ENCODE peak calls at places on chromosomes 13 and 19, in seven cellular contexts. One of them, this sample, is unnamed.

GRCh38 chr13:109809216-109809890 is 23.0 kb upstream of the IRS2 start:
- DNase-seq in ovary: no peak
- DNase-seq in transverse colon: no peak
- DNase-seq in ascending aorta: no peak
- DNase-seq in tibial artery: no peak
- DNase-seq in effector memory CD4-positive, alpha-beta T cell: no peak
- DNase-seq in tibial nerve: no peak
- DNase-seq in this sample: no peak

GRCh38 chr13:79481685-79482052 is 714 bp downstream of the NDFIP2 start:
- DNase-seq in tibial artery: no peak
- DNase-seq in transverse colon: peak; percentile 44
- DNase-seq in ovary: no peak
- DNase-seq in tibial nerve: no peak
- DNase-seq in effector memory CD4-positive, alpha-beta T cell: peak; percentile 46
- DNase-seq in ascending aorta: no peak
- DNase-seq in this sample: no peak

GRCh38 chr13:113493315-113493951 is 2.9 kb upstream of the DCUN1D2 start:
- DNase-seq in ovary: no peak
- DNase-seq in ascending aorta: no peak
- DNase-seq in transverse colon: no peak
- DNase-seq in tibial artery: no peak
- DNase-seq in effector memory CD4-positive, alpha-beta T cell: no peak
- DNase-seq in tibial nerve: no peak
- DNase-seq in this sample: no peak

GRCh38 chr19:10764340-10764894 is 46.5 kb downstream of the DNM2 start:
- DNase-seq in transverse colon: peak; percentile 89
- DNase-seq in effector memory CD4-positive, alpha-beta T cell: no peak
- DNase-seq in ovary: no peak
- DNase-seq in ascending aorta: no peak
- DNase-seq in tibial nerve: no peak
- DNase-seq in tibial artery: no peak
- DNase-seq in this sample: no peak

GRCh38 chr13:77698211-77699058 is 948 bp downstream of the SLAIN1 start:
- DNase-seq in effector memory CD4-positive, alpha-beta T cell: peak; percentile 9
- DNase-seq in transverse colon: peak; percentile 44
- DNase-seq in tibial artery: peak; percentile 66
- DNase-seq in tibial nerve: peak; percentile 8
- DNase-seq in ascending aorta: no peak
- DNase-seq in ovary: peak; percentile 25
- DNase-seq in this sample: peak; percentile 16

GRCh38 chr13:75333103-75333502 is 148.9 kb downstream of the TBC1D4 start:
- DNase-seq in ovary: no peak
- DNase-seq in ascending aorta: no peak
- DNase-seq in effector memory CD4-positive, alpha-beta T cell: no peak
- DNase-seq in tibial nerve: no peak
- DNase-seq in tibial artery: no peak
- DNase-seq in transverse colon: no peak
- DNase-seq in this sample: no peak

GRCh38 chr13:59689057-59689456 is 474.7 kb downstream of the DIAPH3 start:
- DNase-seq in tibial artery: no peak
- DNase-seq in tibial nerve: no peak
- DNase-seq in transverse colon: no peak
- DNase-seq in ovary: no peak
- DNase-seq in ascending aorta: no peak
- DNase-seq in effector memory CD4-positive, alpha-beta T cell: no peak
- DNase-seq in this sample: no peak

GRCh38 chr19:55398200-55398947 is 9.2 kb downstream of the UBE2S start:
- DNase-seq in ascending aorta: no peak
- DNase-seq in transverse colon: no peak
- DNase-seq in effector memory CD4-positive, alpha-beta T cell: no peak
- DNase-seq in tibial nerve: no peak
- DNase-seq in ovary: no peak
- DNase-seq in tibial artery: no peak
- DNase-seq in this sample: no peak

GRCh38 chr13:113667771-113668490 is 912 bp downstream of the GRK1 start:
- DNase-seq in ovary: peak; percentile 7
- DNase-seq in tibial nerve: no peak
- DNase-seq in ascending aorta: no peak
- DNase-seq in transverse colon: peak; percentile 4
- DNase-seq in tibial artery: peak; percentile 59
- DNase-seq in effector memory CD4-positive, alpha-beta T cell: no peak
- DNase-seq in this sample: peak; percentile 13

DNA sequence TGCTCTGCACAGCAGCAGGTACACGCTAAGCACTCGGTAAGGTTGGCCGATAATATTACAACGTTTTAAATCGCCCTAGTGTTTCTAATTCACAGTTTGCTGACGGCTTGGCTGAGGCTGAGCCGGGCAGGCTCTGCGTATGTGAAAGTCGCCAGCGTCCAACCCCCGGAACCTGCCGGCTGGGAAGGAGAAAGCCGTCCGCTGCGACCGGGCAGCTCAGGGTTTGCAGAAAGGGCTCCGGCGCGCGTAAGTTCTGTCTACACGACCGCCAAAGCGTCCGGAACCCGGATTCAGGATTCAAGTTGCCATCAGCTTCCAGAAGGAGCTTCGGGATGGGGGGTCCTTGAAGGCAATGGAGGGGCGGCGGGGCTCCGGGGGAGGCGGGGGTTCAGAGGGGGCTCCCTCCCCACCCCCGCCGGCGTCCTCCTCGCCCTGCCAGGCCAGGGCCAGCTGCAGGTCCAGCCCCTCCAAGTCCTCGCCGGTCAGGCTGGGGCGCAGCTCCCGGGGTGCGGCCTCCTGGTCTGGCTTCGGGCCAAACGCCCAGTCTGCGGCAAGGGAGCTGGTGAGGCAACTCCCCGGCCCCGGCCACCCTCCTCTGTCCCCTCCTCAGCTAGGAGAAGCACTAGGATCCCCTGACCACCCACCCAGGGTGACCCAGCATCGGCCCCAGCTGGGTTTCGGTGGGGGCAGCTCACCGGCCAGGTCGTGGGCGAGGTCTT is 575 bp downstream of the SMIM44 start:
- DNase-seq in tibial nerve: no peak
- DNase-seq in ovary: no peak
- DNase-seq in effector memory CD4-positive, alpha-beta T cell: no peak
- DNase-seq in tibial artery: no peak
- DNase-seq in ascending aorta: no peak
- DNase-seq in transverse colon: peak; percentile 77
- DNase-seq in this sample: no peak
- H3K4me3 ChIP-seq in tibial nerve: no peak overlapping the region
- H3K4me3 ChIP-seq in ovary: no peak overlapping the region
- H3K4me3 ChIP-seq in effector memory CD4-positive, alpha-beta T cell: no peak overlapping the region
- H3K4me3 ChIP-seq in tibial artery: no peak overlapping the region
- H3K4me3 ChIP-seq in ascending aorta: no peak overlapping the region
- H3K4me3 ChIP-seq in transverse colon: no peak overlapping the region
- H3K4me3 ChIP-seq in this sample: no peak overlapping the region

GRCh38 chr19:41862445-41862986 is 2.5 kb downstream of the RPS19 start:
- DNase-seq in ascending aorta: no peak
- DNase-seq in transverse colon: no peak
- DNase-seq in tibial nerve: no peak
- DNase-seq in tibial artery: no peak
- DNase-seq in effector memory CD4-positive, alpha-beta T cell: no peak
- DNase-seq in ovary: no peak
- DNase-seq in this sample: no peak

GRCh38 chr19:41861098-41861768 is 1.2 kb downstream of the RPS19 start:
- DNase-seq in ascending aorta: no peak
- DNase-seq in effector memory CD4-positive, alpha-beta T cell: no peak
- DNase-seq in tibial nerve: no peak
- DNase-seq in tibial artery: no peak
- DNase-seq in transverse colon: no peak
- DNase-seq in ovary: no peak
- DNase-seq in this sample: no peak

GRCh38 chr19:41860419-41861097 is 503 bp downstream of the RPS19 start:
- DNase-seq in transverse colon: no peak
- DNase-seq in tibial artery: no peak
- DNase-seq in tibial nerve: no peak
- DNase-seq in ascending aorta: no peak
- DNase-seq in effector memory CD4-positive, alpha-beta T cell: no peak
- DNase-seq in ovary: no peak
- DNase-seq in this sample: no peak

GRCh38 chr19:41863209-41863931 is 3.3 kb downstream of the RPS19 start:
- DNase-seq in tibial nerve: no peak
- DNase-seq in tibial artery: no peak
- DNase-seq in effector memory CD4-positive, alpha-beta T cell: no peak
- DNase-seq in ovary: no peak
- DNase-seq in ascending aorta: no peak
- DNase-seq in transverse colon: no peak
- DNase-seq in this sample: no peak

GRCh38 chr19:41861846-41862245 is 1.8 kb downstream of the RPS19 start:
- DNase-seq in ovary: no peak
- DNase-seq in ascending aorta: no peak
- DNase-seq in tibial artery: no peak
- DNase-seq in tibial nerve: no peak
- DNase-seq in effector memory CD4-positive, alpha-beta T cell: no peak
- DNase-seq in transverse colon: no peak
- DNase-seq in this sample: no peak
- H3K27ac ChIP-seq in ovary: no peak overlapping the region
- H3K27ac ChIP-seq in ascending aorta: no peak overlapping the region
- H3K27ac ChIP-seq in tibial artery: no peak overlapping the region
- H3K27ac ChIP-seq in tibial nerve: no peak overlapping the region
- H3K27ac ChIP-seq in effector memory CD4-positive, alpha-beta T cell: peak overlapping the region; percentile 90
- H3K27ac ChIP-seq in transverse colon: no peak overlapping the region
- H3K27ac ChIP-seq in this sample: no peak overlapping the region

GRCh38 chr13:98975822-98976261 is 2.0 kb downstream of the DOCK9 start:
- DNase-seq in ovary: no peak
- DNase-seq in transverse colon: no peak
- DNase-seq in ascending aorta: no peak
- DNase-seq in tibial artery: no peak
- DNase-seq in tibial nerve: no peak
- DNase-seq in effector memory CD4-positive, alpha-beta T cell: no peak
- DNase-seq in this sample: no peak

GRCh38 chr13:98978280-98978679 is 416 bp upstream of the DOCK9 start:
- DNase-seq in tibial artery: no peak
- DNase-seq in ascending aorta: no peak
- DNase-seq in ovary: no peak
- DNase-seq in tibial nerve: no peak
- DNase-seq in effector memory CD4-positive, alpha-beta T cell: no peak
- DNase-seq in transverse colon: no peak
- DNase-seq in this sample: no peak

GRCh38 chr13:98976941-98977340 is 923 bp downstream of the DOCK9 start:
- DNase-seq in ascending aorta: no peak
- DNase-seq in transverse colon: no peak
- DNase-seq in tibial artery: no peak
- DNase-seq in tibial nerve: no peak
- DNase-seq in effector memory CD4-positive, alpha-beta T cell: no peak
- DNase-seq in ovary: no peak
- DNase-seq in this sample: no peak

GRCh38 chr13:98977568-98978270 is at the start of gene DOCK9:
- DNase-seq in tibial artery: no peak
- DNase-seq in ascending aorta: no peak
- DNase-seq in ovary: peak; percentile 52
- DNase-seq in tibial nerve: peak; percentile 53
- DNase-seq in effector memory CD4-positive, alpha-beta T cell: no peak
- DNase-seq in transverse colon: peak; percentile 34
- DNase-seq in this sample: peak; percentile 54

DNA sequence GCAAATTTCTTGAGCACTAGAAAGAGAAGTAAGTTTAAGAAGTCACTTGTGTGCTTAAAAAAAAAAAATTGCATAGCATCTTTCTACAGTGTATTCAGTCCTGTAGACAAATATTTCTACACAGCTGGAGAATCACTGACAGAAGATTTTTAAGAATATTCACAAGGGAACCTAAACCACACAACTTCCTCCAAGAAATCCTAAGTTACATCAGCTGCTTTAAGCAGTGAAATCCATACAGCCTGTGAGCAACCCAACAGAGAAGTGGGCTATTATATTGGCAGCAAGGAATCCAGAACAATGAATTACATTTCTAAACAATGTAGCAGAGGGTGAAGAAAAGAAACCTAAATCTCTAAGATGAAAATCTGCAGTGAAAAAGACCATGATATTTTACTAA is 1.5 kb downstream of the DOCK9 start:
- DNase-seq in ascending aorta: no peak
- DNase-seq in ovary: no peak
- DNase-seq in effector memory CD4-positive, alpha-beta T cell: no peak
- DNase-seq in tibial artery: no peak
- DNase-seq in transverse colon: no peak
- DNase-seq in tibial nerve: no peak
- DNase-seq in this sample: no peak
- H3K4me3 ChIP-seq in ascending aorta: no peak overlapping the region
- H3K4me3 ChIP-seq in ovary: no peak overlapping the region
- H3K4me3 ChIP-seq in effector memory CD4-positive, alpha-beta T cell: no peak overlapping the region
- H3K4me3 ChIP-seq in tibial artery: peak overlapping the region; percentile 8
- H3K4me3 ChIP-seq in transverse colon: no peak overlapping the region
- H3K4me3 ChIP-seq in tibial nerve: peak overlapping the region; percentile 28
- H3K4me3 ChIP-seq in this sample: no peak overlapping the region

DNA sequence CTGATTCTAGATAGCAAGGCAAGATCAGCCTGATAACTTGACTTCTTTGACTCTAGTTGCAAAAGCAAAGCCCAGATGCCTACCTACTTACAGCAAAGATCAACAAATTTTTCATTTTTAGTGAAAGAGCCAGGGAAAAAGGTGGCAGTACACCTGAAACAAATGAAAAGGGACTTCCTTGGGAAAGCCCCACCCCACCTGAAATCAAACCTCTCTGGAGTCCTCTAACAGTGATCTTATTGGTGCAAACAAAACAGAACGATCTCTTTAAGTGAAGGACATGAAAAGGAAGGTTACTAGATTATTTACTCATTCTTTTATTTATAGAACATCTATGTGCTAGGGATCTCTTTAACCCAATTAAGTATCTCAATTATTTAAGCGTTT is 507 bp upstream of the LCP1 start:
- DNase-seq in transverse colon: no peak
- DNase-seq in tibial artery: no peak
- DNase-seq in effector memory CD4-positive, alpha-beta T cell: no peak
- DNase-seq in ascending aorta: no peak
- DNase-seq in ovary: no peak
- DNase-seq in tibial nerve: no peak
- DNase-seq in this sample: no peak
- H3K27ac ChIP-seq in transverse colon: peak overlapping the region; percentile 37
- H3K27ac ChIP-seq in tibial artery: no peak overlapping the region
- H3K27ac ChIP-seq in effector memory CD4-positive, alpha-beta T cell: peak overlapping the region; percentile 84
- H3K27ac ChIP-seq in ascending aorta: peak overlapping the region; percentile 18
- H3K27ac ChIP-seq in ovary: no peak overlapping the region
- H3K27ac ChIP-seq in tibial nerve: peak overlapping the region; percentile 45
- H3K27ac ChIP-seq in this sample: no peak overlapping the region

GRCh38 chr13:99984134-99984462 is 2.5 kb downstream of the ZIC2 start:
- DNase-seq in ascending aorta: no peak
- DNase-seq in tibial nerve: no peak
- DNase-seq in ovary: no peak
- DNase-seq in effector memory CD4-positive, alpha-beta T cell: no peak
- DNase-seq in tibial artery: no peak
- DNase-seq in transverse colon: no peak
- DNase-seq in this sample: no peak
- H3K4me3 ChIP-seq in ascending aorta: no peak overlapping the region
- H3K4me3 ChIP-seq in tibial nerve: no peak overlapping the region
- H3K4me3 ChIP-seq in ovary: no peak overlapping the region
- H3K4me3 ChIP-seq in effector memory CD4-positive, alpha-beta T cell: no peak overlapping the region
- H3K4me3 ChIP-seq in tibial artery: no peak overlapping the region
- H3K4me3 ChIP-seq in transverse colon: no peak overlapping the region
- H3K4me3 ChIP-seq in this sample: no peak overlapping the region